ENCODE peak calls at places on chromosomes 12 and 14, in four cellular contexts. One of them, this sample, is unnamed.

GRCh38 chr12:3365416-3366385 is 125.3 kb upstream of the PRMT8 start:
- DNase-seq in tibial artery: no peak
- DNase-seq in B cell: no peak
- DNase-seq in NB4: no peak
- DNase-seq in this sample: peak; percentile 46

GRCh38 chr12:127389923-127390322 is 877.0 kb upstream of the TMEM132C start:
- DNase-seq in B cell: no peak
- DNase-seq in NB4: peak; percentile 19
- DNase-seq in tibial artery: no peak
- DNase-seq in this sample: no peak

GRCh38 chr12:55893723-55894122 is 34.0 kb downstream of the PYM1 start:
- DNase-seq in tibial artery: no peak
- DNase-seq in B cell: no peak
- DNase-seq in NB4: no peak
- DNase-seq in this sample: no peak

GRCh38 chr14:39265741-39266588 is 32.2 kb downstream of the MIA2 start:
- DNase-seq in tibial artery: no peak
- DNase-seq in NB4: peak; percentile 50
- DNase-seq in B cell: no peak
- DNase-seq in this sample: no peak

GRCh38 chr14:51880810-51881580 is 20.6 kb downstream of the GNG2 start:
- DNase-seq in NB4: no peak
- DNase-seq in tibial artery: no peak
- DNase-seq in B cell: no peak
- DNase-seq in this sample: no peak

GRCh38 chr14:104805326-104805678 is 4.4 kb downstream of the ZBTB42 start:
- DNase-seq in NB4: peak; percentile 91
- DNase-seq in tibial artery: no peak
- DNase-seq in B cell: no peak
- DNase-seq in this sample: no peak

GRCh38 chr14:73467377-73467776 is 9.0 kb upstream of the NUMB start:
- DNase-seq in tibial artery: no peak
- DNase-seq in B cell: no peak
- DNase-seq in NB4: peak; percentile 89
- DNase-seq in this sample: no peak

GRCh38 chr12:130498589-130499385 is 161.1 kb downstream of the PIWIL1 start:
- DNase-seq in NB4: no peak
- DNase-seq in tibial artery: no peak
- DNase-seq in B cell: no peak
- DNase-seq in this sample: no peak

GRCh38 chr12:71124833-71125460 is 32.9 kb downstream of the TSPAN8 start:
- DNase-seq in tibial artery: no peak
- DNase-seq in B cell: no peak
- DNase-seq in NB4: no peak
- DNase-seq in this sample: no peak

GRCh38 chr12:65878540-65878939 is 54.3 kb downstream of the HMGA2 start:
- DNase-seq in NB4: no peak
- DNase-seq in tibial artery: no peak
- DNase-seq in B cell: no peak
- DNase-seq in this sample: no peak

GRCh38 chr12:22377731-22378496 is 43.4 kb upstream of the ST8SIA1 start:
- DNase-seq in NB4: no peak
- DNase-seq in tibial artery: no peak
- DNase-seq in B cell: no peak
- DNase-seq in this sample: no peak

GRCh38 chr12:104285740-104286537 is 17.6 kb upstream of the EID3 start:
- DNase-seq in B cell: no peak
- DNase-seq in NB4: no peak
- DNase-seq in tibial artery: no peak
- DNase-seq in this sample: peak; percentile 32

GRCh38 chr12:52168019-52168717 is 23.6 kb downstream of the KRT80 start:
- DNase-seq in tibial artery: no peak
- DNase-seq in B cell: no peak
- DNase-seq in NB4: no peak
- DNase-seq in this sample: no peak

GRCh38 chr12:89880695-89881350 is 172.2 kb upstream of the ATP2B1 start:
- DNase-seq in tibial artery: no peak
- DNase-seq in B cell: peak; percentile 83
- DNase-seq in NB4: peak; percentile 81
- DNase-seq in this sample: peak; percentile 58

GRCh38 chr14:43535231-43535838 is 971.7 kb downstream of the FSCB start:
- DNase-seq in tibial artery: no peak
- DNase-seq in B cell: no peak
- DNase-seq in NB4: no peak
- DNase-seq in this sample: no peak

GRCh38 chr14:43539210-43539609 is 967.9 kb downstream of the FSCB start:
- DNase-seq in NB4: no peak
- DNase-seq in B cell: no peak
- DNase-seq in tibial artery: no peak
- DNase-seq in this sample: no peak

GRCh38 chr14:43541356-43541755 is 965.7 kb downstream of the FSCB start:
- DNase-seq in tibial artery: no peak
- DNase-seq in NB4: no peak
- DNase-seq in B cell: no peak
- DNase-seq in this sample: no peak

GRCh38 chr14:43540948-43541347 is 966.1 kb downstream of the FSCB start:
- DNase-seq in tibial artery: no peak
- DNase-seq in B cell: no peak
- DNase-seq in NB4: peak; percentile 19
- DNase-seq in this sample: no peak
- TF ChIP-seq CTCF in tibial artery: no peak
- TF ChIP-seq CTCF in B cell: no peak
- TF ChIP-seq CTCF in NB4: peak; percentile 23
- TF ChIP-seq CTCF in this sample: no peak

GRCh38 chr14:94050231-94050880 is 24.2 kb downstream of the OTUB2 start:
- DNase-seq in NB4: no peak
- DNase-seq in tibial artery: no peak
- DNase-seq in B cell: no peak
- DNase-seq in this sample: no peak

GRCh38 chr14:94049625-94050023 is 23.5 kb downstream of the OTUB2 start:
- DNase-seq in B cell: no peak
- DNase-seq in tibial artery: no peak
- DNase-seq in NB4: no peak
- DNase-seq in this sample: no peak

GRCh38 chr14:94051779-94052178 is 25.6 kb downstream of the OTUB2 start:
- DNase-seq in B cell: no peak
- DNase-seq in NB4: no peak
- DNase-seq in tibial artery: no peak
- DNase-seq in this sample: no peak

GRCh38 chr14:94052662-94053061 is 26.5 kb downstream of the OTUB2 start:
- DNase-seq in tibial artery: no peak
- DNase-seq in B cell: no peak
- DNase-seq in NB4: no peak
- DNase-seq in this sample: no peak

DNA sequence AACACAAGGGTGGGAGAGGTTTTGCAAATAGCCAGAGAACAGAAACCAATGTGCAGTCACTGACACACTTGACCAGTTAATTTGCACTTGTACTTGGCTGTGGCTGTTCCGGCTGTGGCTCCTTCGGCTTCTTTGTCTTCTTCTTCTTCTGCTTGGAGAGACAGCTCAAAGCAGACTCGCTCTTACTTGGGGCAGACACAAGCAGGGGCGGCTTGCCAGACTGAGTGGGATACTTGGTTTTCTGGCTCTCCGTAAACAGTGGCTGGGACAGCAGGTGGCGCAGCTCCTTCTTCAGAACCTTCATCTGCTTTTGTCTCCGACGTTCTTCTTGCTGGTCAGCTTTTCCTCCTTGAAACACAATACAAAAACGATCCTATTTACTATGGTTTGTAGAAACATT is 25.0 kb downstream of the OTUB2 start:
- DNase-seq in B cell: no peak
- DNase-seq in tibial artery: no peak
- DNase-seq in NB4: no peak
- DNase-seq in this sample: no peak
- TF ChIP-seq CTCF in B cell: peak; percentile 8
- TF ChIP-seq CTCF in tibial artery: no peak
- TF ChIP-seq CTCF in NB4: peak; percentile 19
- TF ChIP-seq CTCF in this sample: no peak

DNA sequence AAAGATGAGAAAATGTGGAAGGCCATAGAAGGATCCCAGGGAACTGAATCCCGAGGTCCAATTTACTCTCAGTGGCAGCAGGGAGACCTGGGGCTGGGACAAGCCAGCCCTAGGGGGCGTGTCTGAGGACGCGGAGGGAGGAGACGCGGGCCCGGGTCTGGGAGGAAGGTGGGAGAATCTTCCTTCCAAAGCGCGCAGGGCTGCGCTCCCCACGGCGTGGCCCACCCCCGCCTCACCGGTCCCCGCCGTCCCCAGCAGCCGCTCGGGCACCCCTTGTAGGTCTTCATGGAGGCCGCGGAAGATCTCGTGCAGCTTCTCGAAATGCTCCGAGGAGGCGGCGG is 323 bp downstream of the VTI1B start:
- DNase-seq in B cell: no peak
- DNase-seq in tibial artery: peak; percentile 58
- DNase-seq in NB4: peak; percentile 80
- DNase-seq in this sample: peak; percentile 56
- TF ChIP-seq CTCF in B cell: peak; percentile 9
- TF ChIP-seq CTCF in tibial artery: no peak
- TF ChIP-seq CTCF in NB4: peak; percentile 4
- TF ChIP-seq CTCF in this sample: peak; percentile 37

GRCh38 chr14:32726516-32726915 is 212.2 kb upstream of the NPAS3 start:
- DNase-seq in B cell: no peak
- DNase-seq in NB4: no peak
- DNase-seq in tibial artery: no peak
- DNase-seq in this sample: no peak

GRCh38 chr14:32727827-32728226 is 210.9 kb upstream of the NPAS3 start:
- DNase-seq in NB4: no peak
- DNase-seq in tibial artery: no peak
- DNase-seq in B cell: no peak
- DNase-seq in this sample: no peak

GRCh38 chr14:32724864-32725550 is 213.7 kb upstream of the NPAS3 start:
- DNase-seq in tibial artery: no peak
- DNase-seq in NB4: no peak
- DNase-seq in B cell: no peak
- DNase-seq in this sample: no peak

GRCh38 chr14:32720927-32721326 is 217.8 kb upstream of the NPAS3 start:
- DNase-seq in B cell: no peak
- DNase-seq in NB4: no peak
- DNase-seq in tibial artery: no peak
- DNase-seq in this sample: no peak

DNA sequence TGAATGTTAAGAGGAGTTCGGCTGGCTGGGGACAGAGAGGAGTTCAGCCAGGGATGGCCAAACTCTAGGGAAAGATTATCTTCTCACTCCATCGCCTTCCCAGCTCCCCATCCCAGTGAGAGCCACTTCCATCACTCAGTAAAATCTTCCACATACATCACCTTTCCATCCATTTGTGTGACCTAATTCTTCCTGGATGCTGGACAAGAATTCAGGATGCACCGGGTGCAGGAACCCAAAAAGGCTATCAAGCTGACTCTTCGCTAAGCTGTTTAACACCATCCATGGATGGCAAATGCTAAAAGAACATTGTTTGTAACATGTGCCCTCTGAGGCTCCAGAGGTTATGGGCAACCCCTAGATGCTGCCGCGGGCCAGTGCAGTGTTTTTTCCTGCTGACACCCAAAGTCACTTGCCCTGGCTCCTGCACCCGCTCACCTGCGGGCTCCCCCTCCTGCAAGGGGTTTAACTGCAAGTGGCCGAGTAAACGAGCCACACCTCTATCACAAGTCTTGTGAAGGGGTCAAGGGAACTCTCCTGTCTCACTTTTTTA is 216.0 kb upstream of the NPAS3 start:
- DNase-seq in B cell: no peak
- DNase-seq in NB4: no peak
- DNase-seq in tibial artery: no peak
- DNase-seq in this sample: no peak
- TF ChIP-seq CTCF in B cell: no peak
- TF ChIP-seq CTCF in NB4: no peak
- TF ChIP-seq CTCF in tibial artery: no peak
- TF ChIP-seq CTCF in this sample: no peak

GRCh38 chr14:61380984-61381383 is 59.6 kb downstream of the PRKCH start:
- DNase-seq in B cell: no peak
- DNase-seq in tibial artery: no peak
- DNase-seq in NB4: no peak
- DNase-seq in this sample: no peak
- TF ChIP-seq CTCF in B cell: no peak
- TF ChIP-seq CTCF in tibial artery: no peak
- TF ChIP-seq CTCF in NB4: no peak
- TF ChIP-seq CTCF in this sample: no peak

DNA sequence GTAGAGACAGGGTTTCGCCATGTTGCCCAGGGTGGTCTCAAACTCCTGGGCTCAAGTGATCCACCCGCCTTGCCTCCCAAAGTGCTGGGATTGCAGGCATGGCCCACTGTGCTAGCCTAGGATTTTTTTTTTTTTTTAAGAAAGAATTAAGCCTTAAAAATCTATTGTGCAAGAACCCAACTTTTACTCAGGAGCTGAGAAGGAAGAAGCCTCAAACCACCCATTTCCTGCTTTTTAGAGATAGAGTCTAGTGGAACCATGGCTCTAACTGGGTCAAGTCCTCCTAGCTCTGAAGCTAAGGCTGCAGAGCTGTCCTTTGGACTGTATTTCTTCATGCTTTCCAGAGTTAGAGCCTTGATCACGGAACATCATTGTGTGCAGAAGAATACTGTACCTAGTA is 1.3 kb upstream of the TSFM start:
- DNase-seq in B cell: no peak
- DNase-seq in NB4: peak; percentile 73
- DNase-seq in tibial artery: no peak
- DNase-seq in this sample: no peak
- TF ChIP-seq CTCF in B cell: no peak
- TF ChIP-seq CTCF in NB4: no peak
- TF ChIP-seq CTCF in tibial artery: no peak
- TF ChIP-seq CTCF in this sample: no peak

This sample was measured in GM13977.